ENCODE peak calls at places on chromosome X, in eight cellular contexts. J, L, D, U, C, Y, W and I are unnamed samples.

GRCh38 chrX:40523852-40524251 is 56.9 kb upstream of the ATP6AP2 start:
- DNase-seq in L (no peak), C (no peak), Y (no peak), D (no peak), W (no peak), U (no peak), J (no peak), I (no peak)

GRCh38 chrX:150324035-150324728 is 38.9 kb upstream of the MAMLD1 start:
- DNase-seq in U (peak), Y (no peak), D (no peak), J (peak), C (peak), L (no peak), W (no peak), I (no peak)

GRCh38 chrX:108090474-108091265 is 672 bp downstream of the PSMD10 start:
- DNase-seq in Y (no peak), W (no peak), L (no peak), D (no peak), C (peak), U (peak), J (no peak), I (no peak)

GRCh38 chrX:18252644-18253359 is 32.1 kb upstream of the BEND2 start:
- DNase-seq in Y (no peak), U (peak), D (no peak), C (peak), W (no peak), L (no peak), J (no peak), I (no peak)

GRCh38 chrX:45295587-45295986 is 94.9 kb upstream of the DIPK2B start:
- DNase-seq in J (peak), Y (peak), W (no peak), D (no peak), L (no peak), U (peak), C (peak), I (peak)

GRCh38 chrX:24153175-24153795 is 3.8 kb downstream of the ZFX start:
- DNase-seq in Y (no peak), U (peak), W (no peak), D (no peak), L (no peak), J (no peak), C (peak), I (peak)

GRCh38 chrX:18075603-18076002 is 145.1 kb downstream of the BEND2 start:
- DNase-seq in D (no peak), W (no peak), J (no peak), Y (no peak), C (no peak), L (no peak), U (no peak), I (no peak)

GRCh38 chrX:64330284-64330683 is 65.0 kb downstream of the MTMR8 start:
- DNase-seq in J (no peak), U (no peak), W (no peak), D (no peak), L (no peak), Y (no peak), C (no peak), I (no peak)

GRCh38 chrX:32483534-32484136 is 727.7 kb downstream of the DMD start:
- DNase-seq in J (no peak), L (no peak), D (no peak), Y (no peak), U (no peak), C (no peak), W (no peak), I (no peak)
- TF ChIP-seq CTCF in J (no peak), L (no peak), D (peak), Y (peak), U (no peak), C (no peak), W (no peak), I (no peak)

GRCh38 chrX:51459125-51459524 is 37.3 kb downstream of the NUDT11 start:
- DNase-seq in U (peak), L (no peak), Y (no peak), D (no peak), C (peak), J (no peak), W (no peak), I (peak)
- TF ChIP-seq CTCF in U (peak), L (no peak), Y (peak), D (peak), C (peak), J (peak), W (peak), I (peak)

GRCh38 chrX:153885968-153886903 is at the start of gene L1CAM:
- DNase-seq in W (no peak), Y (no peak), D (no peak), J (no peak), C (peak), U (no peak), L (no peak), I (peak)
- TF ChIP-seq CTCF in W (no peak), Y (no peak), D (no peak), J (no peak), C (no peak), U (no peak), L (no peak), I (no peak)

GRCh38 chrX:121894756-121895155 is 847.3 kb downstream of the GLUD2 start:
- DNase-seq in L (no peak), U (no peak), J (no peak), D (no peak), Y (no peak), C (no peak), W (no peak), I (no peak)
- TF ChIP-seq CTCF in L (no peak), U (no peak), J (no peak), D (no peak), Y (no peak), C (no peak), W (no peak), I (no peak)